ENCODE peak calls at places on chromosomes 12 and 14, in seven cellular contexts. B is ELR; Q is HFFc6; Y is ureter; Z is K562; C is stimulated activated naive CD8-positive, alpha-beta T cell treated with anti-CD3 and anti-CD28 coated beads, Interleukin-15, amount 100 ng/mL, for 72 hours; F is activated T-helper 1 cell treated with anti-CD3 and anti-CD28 coated beads, Interleukin-2, amount 50 U/mL, for 16 hours. U is an unnamed sample.

GRCh38 chr12:92571844-92572543 is 130.8 kb upstream of the PLEKHG7 start:
- DNase-seq in B (no peak), Q (no peak), Y (no peak), Z (no peak), C (no peak), F (no peak), U (no peak)

GRCh38 chr14:53249059-53249458 is 95.9 kb upstream of the DDHD1 start:
- DNase-seq in B (peak; percentile 17), Q (no peak), Y (no peak), Z (no peak), C (no peak), F (no peak), U (no peak)

GRCh38 chr14:88281447-88281846 is 41.6 kb downstream of the KCNK10 start:
- DNase-seq in B (no peak), Q (no peak), Y (no peak), Z (no peak), C (no peak), F (no peak), U (no peak)

GRCh38 chr14:34649344-34649743 is 19.4 kb upstream of the SNX6 start:
- DNase-seq in B (peak; percentile 97), Q (peak; percentile 88), Y (no peak), Z (peak; percentile 11), C (no peak), F (no peak), U (peak; percentile 73)

GRCh38 chr14:31876741-31877140 is 200.4 kb upstream of the ARHGAP5 start:
- DNase-seq in B (no peak), Q (no peak), Y (no peak), Z (no peak), C (no peak), F (no peak), U (no peak)

GRCh38 chr14:64612021-64612380 is 62.2 kb downstream of the PPP1R36 start:
- DNase-seq in B (peak; percentile 76), Q (peak; percentile 78), Y (no peak), Z (no peak), C (no peak), F (no peak), U (peak; percentile 28)

GRCh38 chr12:48659863-48660262 is 22.2 kb downstream of the KANSL2 start:
- DNase-seq in B (no peak), Q (no peak), Y (no peak), Z (no peak), C (no peak), F (no peak), U (no peak)

GRCh38 chr12:109777544-109777943 is 55.7 kb downstream of the TRPV4 start:
- DNase-seq in B (peak; percentile 55), Q (peak; percentile 17), Y (no peak), Z (peak; percentile 84), C (peak; percentile 36), F (no peak), U (peak; percentile 6)

GRCh38 chr14:87629788-87630187 is 363.2 kb downstream of the GALC start:
- DNase-seq in B (no peak), Q (no peak), Y (no peak), Z (no peak), C (no peak), F (no peak), U (no peak)

GRCh38 chr12:86257173-86257572 is 982 bp upstream of the MGAT4C start:
- DNase-seq in B (no peak), Q (no peak), Y (no peak), Z (no peak), C (no peak), F (no peak), U (no peak)

GRCh38 chr12:65511134-65511912 is 232.8 kb downstream of the MSRB3 start:
- DNase-seq in B (no peak), Q (no peak), Y (no peak), Z (no peak), C (no peak), F (no peak), U (no peak)

GRCh38 chr12:116319851-116320621 is 42.5 kb upstream of the MED13L start:
- DNase-seq in B (peak; percentile 92), Q (peak; percentile 95), Y (peak; percentile 63), Z (no peak), C (peak; percentile 38), F (no peak), U (no peak)

GRCh38 chr12:52789637-52790426 is 6.1 kb downstream of the KRT3 start:
- DNase-seq in B (no peak), Q (no peak), Y (peak; percentile 46), Z (peak; percentile 91), C (no peak), F (no peak), U (no peak)

GRCh38 chr14:75860561-75861160 is 121.1 kb downstream of the TGFB3 start:
- DNase-seq in B (no peak), Q (no peak), Y (no peak), Z (no peak), C (no peak), F (no peak), U (no peak)

GRCh38 chr14:65095633-65096205 is 6.6 kb downstream of the MAX start:
- DNase-seq in B (no peak), Q (peak; percentile 53), Y (peak; percentile 83), Z (no peak), C (no peak), F (no peak), U (no peak)

U was measured in RCC 7860.